ENCODE peak calls at places on chromosomes 16 and 17, in six cellular contexts. O is Peyer's patch, B is breast epithelium, C is endodermal cell, J is A549, M is coronary artery. L is an unnamed sample.

GRCh38 chr16:7107436-7107835 is 225.2 kb upstream of the RBFOX1 start:
- DNase-seq in O (no peak), B (no peak), C (no peak), J (no peak), M (no peak), L (no peak)

GRCh38 chr17:74325743-74326379 is at the start of gene KIF19:
- DNase-seq in O (peak), B (no peak), C (peak), J (no peak), M (no peak), L (peak)

GRCh38 chr17:31134526-31134925 is 39.7 kb downstream of the NF1 start:
- DNase-seq in O (no peak), B (no peak), C (no peak), J (no peak), M (no peak), L (no peak)

GRCh38 chr17:68821860-68822693 is 133.1 kb downstream of the ABCA8 start:
- DNase-seq in O (no peak), B (no peak), C (no peak), J (peak), M (no peak), L (no peak)

GRCh38 chr17:8002646-8003593 is 505 bp downstream of the GUCY2D start:
- DNase-seq in O (no peak), B (no peak), C (peak), J (no peak), M (peak), L (peak)

GRCh38 chr17:80785477-80786178 is 206.0 kb upstream of the CHMP6 start:
- DNase-seq in O (no peak), B (no peak), C (peak), J (no peak), M (peak), L (peak)

GRCh38 chr17:8079291-8080207 is 8.0 kb downstream of the ALOX12B start:
- DNase-seq in O (peak), B (no peak), C (peak), J (peak), M (peak), L (peak)

GRCh38 chr17:56781944-56782737 is 51.6 kb downstream of the C17orf67 start:
- DNase-seq in O (no peak), B (no peak), C (no peak), J (no peak), M (peak), L (no peak)

GRCh38 chr16:80296034-80296433 is 244.8 kb upstream of the DYNLRB2 start:
- DNase-seq in O (no peak), B (no peak), C (no peak), J (no peak), M (no peak), L (no peak)

GRCh38 chr17:74579910-74580309 is 12.2 kb downstream of the CD300LD start:
- DNase-seq in O (no peak), B (no peak), C (no peak), J (no peak), M (no peak), L (no peak)

GRCh38 chr16:15552507-15552906 is 90.4 kb downstream of the MARF1 start:
- DNase-seq in O (no peak), B (no peak), C (no peak), J (no peak), M (no peak), L (no peak)

GRCh38 chr17:7557147-7557764 is 1.3 kb upstream of the TNFSF13 start:
- DNase-seq in O (no peak), B (peak), C (peak), J (no peak), M (no peak), L (peak)

GRCh38 chr17:32445075-32445427 is 741 bp downstream of the PSMD11 start:
- DNase-seq in O (no peak), B (no peak), C (peak), J (peak), M (no peak), L (peak)

GRCh38 chr16:31427441-31428276 is 501 bp downstream of the COX6A2 start:
- DNase-seq in O (no peak), B (no peak), C (peak), J (no peak), M (no peak), L (peak)

GRCh38 chr16:75620326-75621169 is 2.5 kb downstream of the ADAT1 start:
- DNase-seq in O (peak), B (no peak), C (no peak), J (no peak), M (no peak), L (no peak)

GRCh38 chr17:59572301-59572924 is 7.0 kb downstream of the DHX40 start:
- DNase-seq in O (no peak), B (no peak), C (no peak), J (no peak), M (no peak), L (no peak)

GRCh38 chr16:48444574-48444973 is 59.4 kb upstream of the SIAH1 start:
- DNase-seq in O (no peak), B (no peak), C (no peak), J (peak), M (peak), L (no peak)

GRCh38 chr16:20734056-20734455 is 7.6 kb downstream of the THUMPD1 start:
- DNase-seq in O (no peak), B (no peak), C (no peak), J (no peak), M (no peak), L (no peak)

GRCh38 chr16:12904041-12904671 is 2.8 kb downstream of the SHISA9 start:
- DNase-seq in O (no peak), B (no peak), C (peak), J (no peak), M (no peak), L (peak)

GRCh38 chr17:27565874-27566672 is 64.9 kb upstream of the LGALS9 start:
- DNase-seq in O (no peak), B (no peak), C (no peak), J (no peak), M (no peak), L (no peak)

GRCh38 chr16:4894276-4895150 is 42.4 kb downstream of the PPL start:
- DNase-seq in O (no peak), B (no peak), C (peak), J (peak), M (no peak), L (peak)

GRCh38 chr17:66619196-66619595 is 215.7 kb upstream of the CACNG5 start:
- DNase-seq in O (no peak), B (no peak), C (no peak), J (no peak), M (no peak), L (no peak)

GRCh38 chr17:79984045-79984840 is 51.4 kb downstream of the TBC1D16 start:
- DNase-seq in O (no peak), B (no peak), C (peak), J (no peak), M (peak), L (no peak)

GRCh38 chr16:24051125-24051524 is 205.0 kb upstream of the CACNG3 start:
- DNase-seq in O (no peak), B (no peak), C (peak), J (no peak), M (no peak), L (peak)

GRCh38 chr17:8436169-8436932 is 667 bp downstream of the NDEL1 start:
- DNase-seq in O (peak), B (peak), C (peak), J (peak), M (peak), L (peak)

GRCh38 chr17:22443061-22443460 is 750.7 kb downstream of the KCNJ18 start:
- DNase-seq in O (no peak), B (no peak), C (no peak), J (no peak), M (no peak), L (no peak)

GRCh38 chr17:27457405-27457730 is 1.1 kb downstream of the KSR1 start:
- DNase-seq in O (no peak), B (no peak), C (no peak), J (no peak), M (no peak), L (no peak)

GRCh38 chr17:29713626-29714025 is 90.9 kb upstream of the CORO6 start:
- DNase-seq in O (no peak), B (no peak), C (no peak), J (no peak), M (no peak), L (no peak)
- H3K27ac ChIP-seq in O (no peak), B (no peak), C (no peak), J (no peak), M (no peak), L (no peak)

DNA sequence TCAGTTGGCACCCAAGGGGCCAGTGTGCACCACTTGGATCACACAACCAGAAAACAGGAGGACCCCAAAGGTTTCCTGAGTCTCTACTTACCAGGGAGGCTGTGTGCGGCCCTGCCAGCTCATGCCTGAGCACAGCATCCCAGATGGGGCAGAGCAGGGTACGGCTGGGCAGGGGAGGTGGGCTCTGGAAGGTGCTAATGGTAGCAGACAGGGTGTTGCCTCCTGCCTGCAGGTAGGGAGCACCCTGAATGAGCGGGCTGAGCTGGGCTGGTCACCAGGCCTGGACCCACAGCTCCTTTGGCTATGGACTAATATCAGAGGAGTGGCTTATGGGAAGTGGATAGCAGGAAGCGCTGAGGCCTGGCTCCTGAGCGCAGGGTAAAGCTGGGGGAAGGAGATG is 14.6 kb downstream of the RECQL5 start:
- DNase-seq in O (no peak), B (no peak), C (no peak), J (no peak), M (no peak), L (no peak)
- H3K27ac ChIP-seq in O (no peak), B (no peak), C (no peak), J (peak), M (no peak), L (no peak)

GRCh38 chr17:49015924-49016774 is 19.0 kb downstream of the IGF2BP1 start:
- DNase-seq in O (no peak), B (no peak), C (peak), J (peak), M (no peak), L (peak)

GRCh38 chr17:49018673-49019215 is 21.6 kb downstream of the IGF2BP1 start:
- DNase-seq in O (no peak), B (no peak), C (peak), J (no peak), M (no peak), L (peak)

GRCh38 chr17:49015179-49015923 is 18.2 kb downstream of the IGF2BP1 start:
- DNase-seq in O (no peak), B (no peak), C (peak), J (no peak), M (no peak), L (peak)

GRCh38 chr17:49018116-49018612 is 21.0 kb downstream of the IGF2BP1 start:
- DNase-seq in O (no peak), B (no peak), C (peak), J (no peak), M (no peak), L (peak)

GRCh38 chr17:49016775-49017463 is 19.7 kb downstream of the IGF2BP1 start:
- DNase-seq in O (no peak), B (no peak), C (peak), J (peak), M (no peak), L (peak)
- H3K27ac ChIP-seq in O (no peak), B (no peak), C (no peak), J (peak), M (no peak), L (no peak)

GRCh38 chr17:50218771-50219315 is 17.4 kb upstream of the COL1A1 start:
- DNase-seq in O (no peak), B (no peak), C (peak), J (no peak), M (no peak), L (no peak)
- H3K27ac ChIP-seq in O (peak), B (peak), C (peak), J (peak), M (peak), L (no peak)

GRCh38 chr17:16023881-16024280 is 24.3 kb downstream of the TTC19 start:
- DNase-seq in O (no peak), B (no peak), C (no peak), J (no peak), M (no peak), L (no peak)

GRCh38 chr17:16026895-16027294 is 27.3 kb downstream of the TTC19 start:
- DNase-seq in O (no peak), B (no peak), C (no peak), J (no peak), M (no peak), L (no peak)

GRCh38 chr17:16033729-16034349 is 34.2 kb downstream of the TTC19 start:
- DNase-seq in O (no peak), B (no peak), C (no peak), J (no peak), M (no peak), L (no peak)

GRCh38 chr17:16025202-16025601 is 25.6 kb downstream of the TTC19 start:
- DNase-seq in O (no peak), B (no peak), C (no peak), J (no peak), M (no peak), L (no peak)

GRCh38 chr17:16027708-16028584 is 28.3 kb downstream of the TTC19 start:
- DNase-seq in O (no peak), B (no peak), C (no peak), J (peak), M (no peak), L (no peak)
- H3K27ac ChIP-seq in O (peak), B (peak), C (no peak), J (peak), M (peak), L (no peak)

L was measured in H9.